ENCODE peak calls at places on chromosome 2, in four cellular contexts. B is lower leg skin, X is HuH-7.5, J is ovary. V is an unnamed sample.

GRCh38 chr2:227890495-227891079 is 19.2 kb downstream of the DAW1 start:
- DNase-seq in B (no peak), X (no peak), J (no peak), V (no peak)

GRCh38 chr2:146370821-146371220 is 1474.0 kb upstream of the ACVR2A start:
- DNase-seq in B (no peak), X (no peak), J (no peak), V (no peak)

GRCh38 chr2:127034056-127034455 is 72.9 kb downstream of the BIN1 start:
- DNase-seq in B (peak), X (no peak), J (no peak), V (no peak)

GRCh38 chr2:140658766-140659165 is 1472.0 kb downstream of the LRP1B start:
- DNase-seq in B (no peak), X (no peak), J (no peak), V (no peak)

GRCh38 chr2:98334439-98335078 is 11.7 kb upstream of the CNGA3 start:
- DNase-seq in B (no peak), X (no peak), J (no peak), V (no peak)

GRCh38 chr2:158931577-158931976 is 36.9 kb upstream of the TANC1 start:
- DNase-seq in B (no peak), X (no peak), J (no peak), V (no peak)

GRCh38 chr2:72863046-72863445 is 24.2 kb upstream of the SPR start:
- DNase-seq in B (no peak), X (no peak), J (no peak), V (no peak)

GRCh38 chr2:134457765-134458202 is 203.9 kb downstream of the MGAT5 start:
- DNase-seq in B (peak), X (no peak), J (no peak), V (no peak)

GRCh38 chr2:223941579-223942277 is 3.4 kb downstream of the WDFY1 start:
- DNase-seq in B (no peak), X (no peak), J (no peak), V (no peak)